ENCODE peak calls at places on chromosome 12, in six cellular contexts. R, E, S, C, J and Z are unnamed samples.

GRCh38 chr12:89827592-89827991 is 119.0 kb upstream of the ATP2B1 start:
- DNase-seq in C (no peak), J (no peak), S (no peak), E (no peak), R (no peak), Z (no peak)

GRCh38 chr12:98549371-98550110 is 34.2 kb downstream of the TMPO start:
- DNase-seq in E (no peak), R (no peak), J (no peak), S (no peak), C (no peak), Z (no peak)

GRCh38 chr12:93322784-93323183 is 54.9 kb upstream of the NUDT4 start:
- DNase-seq in J (no peak), C (no peak), R (peak; percentile 12), S (no peak), E (no peak), Z (no peak)

GRCh38 chr12:108350511-108350910 is 11.4 kb upstream of the CMKLR1 start:
- DNase-seq in R (no peak), E (no peak), J (no peak), S (no peak), C (no peak), Z (no peak)

GRCh38 chr12:107475900-107476299 is 209.7 kb upstream of the PWP1 start:
- DNase-seq in E (no peak), C (no peak), S (no peak), J (no peak), R (no peak), Z (no peak)

GRCh38 chr12:89880695-89881350 is 172.2 kb upstream of the ATP2B1 start:
- DNase-seq in S (no peak), E (no peak), J (no peak), R (no peak), C (no peak), Z (no peak)

GRCh38 chr12:25557830-25558436 is 4.8 kb upstream of the LMNTD1 start:
- DNase-seq in E (no peak), C (peak; percentile 8), J (peak; percentile 89), S (peak; percentile 54), R (peak; percentile 48), Z (no peak)

GRCh38 chr12:112685321-112685720 is 106.2 kb upstream of the RPH3A start:
- DNase-seq in R (no peak), J (no peak), S (no peak), C (no peak), E (no peak), Z (no peak)

GRCh38 chr12:75877588-75878381 is 153.8 kb downstream of the PHLDA1 start:
- DNase-seq in S (no peak), R (no peak), J (no peak), E (no peak), C (no peak), Z (no peak)

GRCh38 chr12:52741378-52742195 is 35.6 kb downstream of the KRT76 start:
- DNase-seq in R (peak; percentile 66), J (peak; percentile 89), S (peak; percentile 4), C (no peak), E (no peak), Z (no peak)

GRCh38 chr12:57224973-57225679 is 4.4 kb upstream of the SHMT2 start:
- DNase-seq in R (no peak), J (peak; percentile 48), C (no peak), E (no peak), S (no peak), Z (no peak)

GRCh38 chr12:57225680-57226190 is 3.8 kb upstream of the SHMT2 start:
- DNase-seq in C (no peak), R (no peak), S (no peak), E (no peak), J (no peak), Z (no peak)

GRCh38 chr12:57222286-57223190 is 5.9 kb downstream of the NXPH4 start:
- DNase-seq in C (no peak), E (no peak), S (no peak), J (peak; percentile 47), R (no peak), Z (no peak)

GRCh38 chr12:57223191-57224165 is 6.0 kb upstream of the SHMT2 start:
- DNase-seq in C (no peak), E (no peak), J (no peak), S (no peak), R (no peak), Z (no peak)

GRCh38 chr12:57224278-57224972 is 5.1 kb upstream of the SHMT2 start:
- DNase-seq in J (peak; percentile 86), S (no peak), E (no peak), C (no peak), R (no peak), Z (no peak)
- TF ChIP-seq REST in J (no peak), S (no peak), E (no peak), C (no peak), R (no peak), Z (no peak)

GRCh38 chr12:46369474-46370379 is 2.8 kb downstream of the SLC38A2 start:
- DNase-seq in S (no peak), E (no peak), C (no peak), R (no peak), J (no peak), Z (no peak)
- H3K4me3 ChIP-seq in S (peak overlapping the region; percentile 84), E (peak overlapping the region; percentile 81), C (peak overlapping the region; percentile 82), R (peak overlapping the region; percentile 91), J (peak overlapping the region; percentile 83), Z (peak overlapping the region; percentile 93)

DNA sequence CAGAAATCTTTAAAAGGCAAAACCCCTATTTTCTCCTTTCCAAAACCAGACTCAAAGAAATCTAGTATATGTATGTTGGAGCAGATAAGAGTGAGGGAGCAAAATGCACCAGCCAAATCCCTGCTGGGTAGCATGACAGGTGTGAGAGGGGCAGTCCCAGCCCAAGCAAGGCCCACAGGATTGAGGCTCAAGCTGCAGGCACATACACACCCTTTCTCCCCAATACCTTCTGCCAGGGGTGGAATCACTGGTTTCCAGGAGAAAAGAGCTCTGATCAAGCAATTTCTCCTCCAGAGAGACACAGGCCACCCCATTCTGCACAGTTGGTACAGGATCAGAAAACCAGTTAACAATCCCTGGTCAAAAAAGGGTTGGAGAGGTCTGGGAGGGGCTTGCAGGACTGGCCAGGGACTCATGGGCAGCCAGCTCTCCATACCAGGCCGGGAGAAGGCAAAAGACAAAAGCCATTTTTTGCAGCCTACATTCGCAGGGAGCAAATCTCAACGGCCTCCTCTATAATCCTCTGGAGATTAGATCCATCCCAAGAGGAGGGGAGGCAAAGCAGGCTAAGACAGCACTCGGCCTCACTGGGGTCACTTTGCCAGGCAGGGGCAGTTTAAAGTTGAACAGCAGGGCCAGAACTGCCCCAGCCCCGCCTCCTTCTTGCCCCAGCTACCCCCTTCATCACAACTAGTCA is 2.1 kb downstream of the KMT2D start:
- DNase-seq in S (no peak), J (no peak), R (no peak), E (no peak), C (peak; percentile 27), Z (no peak)
- TF ChIP-seq REST in S (no peak), J (no peak), R (no peak), E (no peak), C (no peak), Z (no peak)

GRCh38 chr12:44829045-44829444 is 47.1 kb downstream of the NELL2 start:
- DNase-seq in E (no peak), J (no peak), C (no peak), S (no peak), R (no peak), Z (no peak)

GRCh38 chr12:44837114-44837800 is 38.9 kb downstream of the NELL2 start:
- DNase-seq in J (no peak), R (no peak), S (no peak), C (no peak), E (no peak), Z (no peak)

GRCh38 chr12:44835641-44836379 is 40.3 kb downstream of the NELL2 start:
- DNase-seq in C (no peak), J (no peak), S (no peak), R (no peak), E (no peak), Z (no peak)

GRCh38 chr12:44827832-44828438 is 48.2 kb downstream of the NELL2 start:
- DNase-seq in C (no peak), R (no peak), E (no peak), S (no peak), J (no peak), Z (no peak)

GRCh38 chr12:44833561-44833960 is 42.6 kb downstream of the NELL2 start:
- DNase-seq in C (no peak), R (no peak), S (no peak), E (no peak), J (no peak), Z (no peak)
- H3K4me3 ChIP-seq in C (no peak overlapping the region), R (no peak overlapping the region), S (no peak overlapping the region), E (no peak overlapping the region), J (no peak overlapping the region), Z (no peak overlapping the region)

DNA sequence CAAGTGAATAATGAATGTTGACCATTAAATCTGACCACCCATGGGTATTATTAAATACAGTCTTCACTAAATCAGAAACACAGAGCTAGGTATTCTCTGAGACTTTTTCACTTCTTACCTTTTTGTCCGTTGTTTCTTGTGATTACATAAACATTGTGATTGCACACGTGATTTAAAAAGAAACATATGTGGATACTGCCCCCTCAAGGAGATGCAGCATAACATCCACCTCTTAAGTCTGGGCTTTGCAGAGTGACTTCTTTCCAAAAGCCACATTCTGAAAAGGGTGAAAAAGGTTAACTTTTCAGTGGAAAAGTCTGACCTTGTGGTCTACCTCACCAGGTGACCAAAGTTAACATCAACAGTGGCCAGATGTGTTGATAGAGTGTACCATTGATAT is 185.5 kb upstream of the FAR2 start:
- DNase-seq in S (peak; percentile 44), C (no peak), E (no peak), J (peak; percentile 64), R (peak; percentile 34), Z (no peak)
- TF ChIP-seq REST in S (no peak), C (no peak), E (no peak), J (no peak), R (no peak), Z (no peak)

GRCh38 chr12:47988073-47989022 is 15.9 kb downstream of the COL2A1 start:
- DNase-seq in S (no peak), C (no peak), R (no peak), E (no peak), J (peak; percentile 76), Z (no peak)
- H3K4me3 ChIP-seq in S (no peak overlapping the region), C (no peak overlapping the region), R (no peak overlapping the region), E (no peak overlapping the region), J (no peak overlapping the region), Z (no peak overlapping the region)

DNA sequence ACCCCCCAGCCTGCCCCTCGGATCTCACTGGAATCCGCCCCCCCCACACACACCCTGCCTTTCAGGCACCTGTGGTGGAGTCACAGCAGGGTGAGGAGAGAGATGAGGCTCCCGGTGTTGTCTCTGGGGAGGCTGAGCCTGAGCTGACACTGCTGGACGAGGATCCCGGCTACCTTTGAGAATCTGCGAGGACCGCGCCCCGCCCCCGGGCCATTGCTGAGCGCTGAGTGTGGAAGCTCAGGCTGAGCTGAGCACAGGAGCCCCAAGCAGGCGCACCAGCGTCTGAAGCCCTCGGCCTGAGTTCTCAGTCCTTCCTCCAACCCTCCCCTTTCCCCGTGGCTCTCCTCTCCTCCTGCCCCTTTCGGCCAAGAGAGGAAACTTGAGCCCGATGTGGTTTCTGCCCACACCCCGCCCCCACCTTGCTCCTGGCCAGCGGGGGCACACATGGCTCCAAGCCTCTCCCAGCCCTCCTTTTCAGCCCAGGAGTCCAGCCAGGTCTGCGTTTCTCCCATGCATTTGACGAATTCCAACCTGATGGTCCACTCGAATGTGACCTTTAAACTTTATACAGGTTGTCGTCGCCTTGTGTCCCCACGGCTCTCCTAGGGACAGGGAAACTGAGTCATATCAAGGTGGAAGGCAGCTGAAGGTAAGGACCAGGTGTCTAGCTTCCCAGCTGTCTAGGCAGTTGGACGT is at the start of gene NFE2:
- DNase-seq in R (peak; percentile 66), S (no peak), C (peak; percentile 49), J (peak; percentile 92), E (peak; percentile 89), Z (no peak)
- TF ChIP-seq REST in R (no peak), S (no peak), C (no peak), J (no peak), E (no peak), Z (no peak)